ENCODE peak calls at places on chromosome 22, in eight cellular contexts. C is pancreas, J is cardiac muscle cell, Z is left ventricle myocardium inferior, D is lower lobe of right lung, X is SK-N-SH, T is IMR-90, O is uterus. R is an unnamed sample.
A peak's percentile ranks its signal among the peaks of the same experiment; 100 is the strongest.

GRCh38 chr22:19799322-19800190 is 39.0 kb downstream of the TBX1 start:
- DNase-seq in C (peak; percentile 24), J (no peak), Z (peak; percentile 35), D (peak; percentile 41), X (peak; percentile 95), T (peak; percentile 92), O (peak; percentile 90), R (no peak)

GRCh38 chr22:45469573-45470383 is 32.9 kb upstream of the FBLN1 start:
- DNase-seq in C (no peak), J (no peak), Z (no peak), D (peak; percentile 7), X (no peak), T (no peak), O (peak; percentile 12), R (no peak)

GRCh38 chr22:31806751-31807150 is 52.9 kb downstream of the DEPDC5 start:
- DNase-seq in C (no peak), J (no peak), Z (no peak), D (no peak), X (no peak), T (no peak), O (no peak), R (no peak)

GRCh38 chr22:35103756-35104155 is 37.8 kb downstream of the ISX start:
- DNase-seq in C (no peak), J (no peak), Z (no peak), D (no peak), X (no peak), T (no peak), O (no peak), R (no peak)

GRCh38 chr22:39543095-39543494 is 10.5 kb upstream of the RPS19BP1 start:
- DNase-seq in C (no peak), J (peak; percentile 68), Z (no peak), D (no peak), X (peak; percentile 72), T (peak; percentile 32), O (no peak), R (no peak)

GRCh38 chr22:20002098-20002497 is 14.5 kb downstream of the ARVCF start:
- DNase-seq in C (peak; percentile 12), J (peak; percentile 54), Z (no peak), D (no peak), X (no peak), T (no peak), O (no peak), R (no peak)

GRCh38 chr22:48705159-48705916 is 1122.3 kb downstream of the BRD1 start:
- DNase-seq in C (peak; percentile 32), J (no peak), Z (peak; percentile 7), D (peak; percentile 37), X (no peak), T (no peak), O (no peak), R (no peak)

GRCh38 chr22:49779853-49780271 is 47.8 kb downstream of the BRD1 start:
- DNase-seq in C (no peak), J (no peak), Z (peak; percentile 23), D (peak; percentile 42), X (no peak), T (no peak), O (no peak), R (no peak)

DNA sequence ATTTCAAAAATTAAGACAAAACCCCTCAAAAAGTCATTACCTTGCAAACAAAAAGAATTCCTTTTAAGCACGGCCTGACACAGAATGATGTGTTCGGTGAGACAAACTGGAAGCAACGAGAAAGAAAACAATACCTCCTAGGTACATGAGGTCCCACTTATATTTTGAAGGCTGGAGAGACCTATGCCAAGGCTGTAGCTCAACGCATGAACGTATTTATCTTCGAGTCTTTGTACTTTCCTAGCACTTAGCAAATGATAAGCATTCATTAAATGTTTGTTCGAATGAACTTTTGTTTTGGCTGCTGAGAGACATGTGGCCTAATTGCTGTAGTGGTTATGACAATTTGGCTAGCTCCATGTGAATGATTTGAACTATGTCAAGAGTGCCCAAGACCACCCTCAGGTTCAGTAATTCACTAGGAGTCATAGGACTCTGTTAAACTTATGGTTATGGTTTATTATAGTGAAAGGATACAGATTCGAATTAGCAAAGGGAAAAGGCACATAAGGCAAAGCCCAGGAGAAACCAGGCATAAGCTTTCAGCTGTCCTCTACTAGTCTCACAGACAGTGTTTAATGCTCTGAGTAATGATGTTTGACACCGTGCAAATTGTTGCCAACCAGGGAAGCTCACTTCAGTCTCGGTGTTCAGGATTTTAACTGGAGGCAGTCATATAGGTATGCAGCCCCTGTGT is 26.0 kb upstream of the HORMAD2 start:
- DNase-seq in C (no peak), J (peak; percentile 47), Z (no peak), D (no peak), X (peak; percentile 44), T (no peak), O (no peak), R (no peak)
- H3K4me3 ChIP-seq in C (no peak overlapping the region), J (no peak overlapping the region), Z (no peak overlapping the region), D (no peak overlapping the region), X (no peak overlapping the region), T (no peak overlapping the region), O (no peak overlapping the region), R (no peak overlapping the region)

DNA sequence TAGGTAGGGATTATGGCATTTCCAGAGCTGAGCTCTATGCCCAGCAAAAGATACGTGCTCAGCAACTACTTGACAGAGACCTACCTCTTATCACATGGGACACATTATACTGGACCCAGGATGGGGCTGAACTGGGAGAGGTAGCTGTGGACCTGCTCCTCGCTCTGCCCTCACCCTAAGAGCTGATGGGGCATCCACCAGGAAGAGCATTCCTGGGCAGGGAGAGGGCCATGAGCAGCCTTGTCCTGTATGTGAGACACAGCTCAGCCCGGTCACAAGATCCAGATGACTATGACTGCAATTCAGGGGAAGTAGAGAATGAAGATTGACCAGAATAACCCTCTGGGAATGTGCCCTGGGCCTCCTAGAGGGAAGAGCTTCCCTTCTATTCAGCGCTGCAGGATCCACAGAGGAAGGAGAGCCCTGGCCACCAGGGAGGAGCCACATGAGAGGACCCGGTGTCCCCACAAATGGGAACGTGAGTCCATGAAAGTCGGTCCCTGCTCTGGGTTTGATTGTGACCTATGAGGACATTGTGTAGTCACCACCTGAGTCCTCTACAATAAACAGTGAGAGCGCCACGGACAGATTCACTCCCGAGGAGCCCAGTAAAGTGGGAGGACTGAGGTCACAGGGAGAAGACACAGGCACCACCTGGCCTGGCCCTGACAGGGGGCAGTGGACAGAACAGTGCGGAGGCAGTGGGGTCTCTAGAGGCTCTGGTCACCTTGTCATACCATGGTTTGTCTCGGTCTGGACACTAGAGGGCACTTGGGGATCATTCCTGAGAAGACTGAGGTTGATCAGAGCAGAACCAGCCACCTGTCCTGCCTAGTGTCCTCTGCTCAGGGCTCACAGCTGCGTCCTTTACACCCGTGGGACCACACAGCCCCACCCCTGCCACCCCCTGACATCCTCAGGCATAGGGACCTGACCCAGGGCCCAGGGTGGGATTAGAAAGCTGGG is 99.5 kb downstream of the ZNF280B start:
- DNase-seq in C (no peak), J (no peak), Z (no peak), D (no peak), X (peak; percentile 44), T (peak; percentile 4), O (no peak), R (no peak)
- TF ChIP-seq CTCF in C (no peak), J (peak; percentile 59), Z (peak; percentile 32), D (no peak), X (peak; percentile 46), T (peak; percentile 24), O (no peak), R (no peak)

GRCh38 chr22:44047891-44048301 is 23.8 kb downstream of the PARVB start:
- DNase-seq in C (no peak), J (no peak), Z (no peak), D (no peak), X (no peak), T (no peak), O (no peak), R (no peak)

GRCh38 chr22:44049369-44050231 is 25.5 kb downstream of the PARVB start:
- DNase-seq in C (no peak), J (no peak), Z (no peak), D (no peak), X (peak; percentile 82), T (no peak), O (no peak), R (peak; percentile 49)

GRCh38 chr22:44050766-44051747 is 27.0 kb downstream of the PARVB start:
- DNase-seq in C (no peak), J (no peak), Z (no peak), D (no peak), X (no peak), T (no peak), O (no peak), R (no peak)

GRCh38 chr22:44046485-44047141 is 22.5 kb downstream of the PARVB start:
- DNase-seq in C (no peak), J (no peak), Z (peak; percentile 57), D (no peak), X (no peak), T (no peak), O (no peak), R (no peak)

DNA sequence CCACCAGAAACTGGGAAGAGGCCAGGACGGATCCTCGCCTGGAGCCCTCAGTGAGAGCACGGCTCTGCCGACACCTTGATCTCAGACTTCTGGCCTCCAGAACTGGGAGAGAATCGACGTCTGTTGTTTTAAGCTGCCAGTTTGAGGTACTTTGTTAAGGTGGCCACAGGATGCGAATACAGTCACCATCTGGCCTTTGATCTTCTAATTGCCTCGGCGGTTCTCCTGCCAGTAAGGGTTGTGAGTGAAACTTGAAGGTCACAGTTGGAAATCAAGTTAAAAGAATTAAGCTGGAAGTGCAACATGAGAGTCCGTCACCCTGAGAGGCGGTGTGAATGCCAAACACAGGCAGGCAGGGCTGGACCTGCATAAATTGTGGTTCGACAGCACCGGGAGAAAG is 27.9 kb downstream of the PARVB start:
- DNase-seq in C (no peak), J (no peak), Z (no peak), D (no peak), X (no peak), T (no peak), O (no peak), R (no peak)
- H3K27ac ChIP-seq in C (no peak overlapping the region), J (peak overlapping the region; percentile 45), Z (peak overlapping the region; percentile 42), D (no peak overlapping the region), X (no peak overlapping the region), T (no peak overlapping the region), O (no peak overlapping the region), R (no peak overlapping the region)

GRCh38 chr22:41978732-41979131 is 9.5 kb downstream of the SEPTIN3 start:
- DNase-seq in C (no peak), J (no peak), Z (no peak), D (no peak), X (no peak), T (no peak), O (no peak), R (no peak)

GRCh38 chr22:41974691-41975290 is 5.5 kb downstream of the SEPTIN3 start:
- DNase-seq in C (no peak), J (no peak), Z (no peak), D (no peak), X (no peak), T (no peak), O (no peak), R (no peak)

GRCh38 chr22:41975299-41976069 is 6.2 kb downstream of the SEPTIN3 start:
- DNase-seq in C (no peak), J (no peak), Z (no peak), D (no peak), X (peak; percentile 47), T (no peak), O (no peak), R (no peak)

GRCh38 chr22:41976070-41976901 is 7.0 kb downstream of the SEPTIN3 start:
- DNase-seq in C (no peak), J (peak; percentile 69), Z (peak; percentile 31), D (no peak), X (peak; percentile 84), T (no peak), O (no peak), R (peak; percentile 85)

DNA sequence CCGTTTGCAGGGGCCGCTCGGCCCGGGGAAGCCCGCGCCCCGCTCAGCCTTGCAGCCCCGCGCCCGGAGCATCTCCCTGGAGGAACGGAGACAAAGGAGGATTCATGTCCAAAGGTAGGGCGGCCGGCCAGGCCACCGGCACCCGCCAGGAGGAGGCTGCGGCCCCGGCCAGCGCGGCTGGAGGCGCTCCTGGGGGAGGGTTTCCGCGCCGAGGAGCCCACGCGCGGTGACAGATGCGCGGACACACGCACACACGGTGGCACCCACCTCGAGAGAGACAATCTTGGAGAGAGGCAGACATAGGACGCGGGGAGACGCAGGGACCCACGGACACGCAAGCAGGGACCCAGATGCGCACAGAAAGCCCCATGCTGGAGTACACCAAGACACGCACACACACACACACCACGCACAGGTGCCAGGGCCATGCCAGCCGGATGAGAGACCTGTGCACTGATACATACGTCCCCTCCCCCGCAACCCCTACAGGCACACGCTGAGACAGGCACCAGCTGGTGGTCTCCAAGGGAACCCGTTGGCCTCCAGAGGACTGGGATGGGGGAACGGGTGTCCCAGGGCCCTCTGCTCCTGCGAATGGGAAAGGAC is 7.8 kb downstream of the SEPTIN3 start:
- DNase-seq in C (no peak), J (no peak), Z (no peak), D (no peak), X (peak; percentile 70), T (no peak), O (no peak), R (no peak)
- H3K4me3 ChIP-seq in C (no peak overlapping the region), J (peak overlapping the region; percentile 51), Z (peak overlapping the region; percentile 66), D (peak overlapping the region; percentile 50), X (peak overlapping the region; percentile 43), T (peak overlapping the region; percentile 30), O (no peak overlapping the region), R (peak overlapping the region; percentile 80)

R was measured in dorsolateral prefrontal cortex.